ENCODE peak calls at places on chromosomes 12 and 14, in five cellular contexts. One of them, this sample, is unnamed.
A peak's percentile ranks its signal among the peaks of the same experiment; 100 is the strongest.

GRCh38 chr12:93502802-93503623 is 35.7 kb downstream of the MRPL42 start:
- DNase-seq in cardiac muscle cell: peak; percentile 52
- DNase-seq in heart right ventricle: no peak
- DNase-seq in NT2/D1: peak; percentile 33
- DNase-seq in Peyer's patch: peak; percentile 37
- DNase-seq in this sample: no peak

GRCh38 chr12:107436376-107436775 is 249.2 kb upstream of the PWP1 start:
- DNase-seq in cardiac muscle cell: peak; percentile 36
- DNase-seq in heart right ventricle: no peak
- DNase-seq in NT2/D1: peak; percentile 51
- DNase-seq in Peyer's patch: no peak
- DNase-seq in this sample: peak; percentile 53

GRCh38 chr12:49415426-49416040 is 48.3 kb downstream of the SPATS2 start:
- DNase-seq in cardiac muscle cell: no peak
- DNase-seq in heart right ventricle: no peak
- DNase-seq in NT2/D1: no peak
- DNase-seq in Peyer's patch: no peak
- DNase-seq in this sample: no peak

GRCh38 chr12:130335517-130336392 is 1.9 kb upstream of the PIWIL1 start:
- DNase-seq in cardiac muscle cell: peak; percentile 71
- DNase-seq in heart right ventricle: no peak
- DNase-seq in NT2/D1: peak; percentile 74
- DNase-seq in Peyer's patch: no peak
- DNase-seq in this sample: no peak

GRCh38 chr12:60278209-60278608 is 682.4 kb downstream of the SLC16A7 start:
- DNase-seq in cardiac muscle cell: no peak
- DNase-seq in heart right ventricle: no peak
- DNase-seq in NT2/D1: no peak
- DNase-seq in Peyer's patch: no peak
- DNase-seq in this sample: no peak

GRCh38 chr14:92500491-92500941 is 13.1 kb upstream of the RIN3 start:
- DNase-seq in cardiac muscle cell: no peak
- DNase-seq in heart right ventricle: peak; percentile 46
- DNase-seq in NT2/D1: no peak
- DNase-seq in Peyer's patch: no peak
- DNase-seq in this sample: no peak

GRCh38 chr12:96294831-96295230 is 100.7 kb downstream of the ELK3 start:
- DNase-seq in cardiac muscle cell: no peak
- DNase-seq in heart right ventricle: no peak
- DNase-seq in NT2/D1: no peak
- DNase-seq in Peyer's patch: no peak
- DNase-seq in this sample: no peak

GRCh38 chr12:72790273-72790672 is 518.1 kb downstream of the TRHDE start:
- DNase-seq in cardiac muscle cell: no peak
- DNase-seq in heart right ventricle: no peak
- DNase-seq in NT2/D1: no peak
- DNase-seq in Peyer's patch: no peak
- DNase-seq in this sample: peak; percentile 28

GRCh38 chr12:77122661-77123060 is 57.3 kb upstream of the E2F7 start:
- DNase-seq in cardiac muscle cell: no peak
- DNase-seq in heart right ventricle: no peak
- DNase-seq in NT2/D1: no peak
- DNase-seq in Peyer's patch: no peak
- DNase-seq in this sample: no peak

DNA sequence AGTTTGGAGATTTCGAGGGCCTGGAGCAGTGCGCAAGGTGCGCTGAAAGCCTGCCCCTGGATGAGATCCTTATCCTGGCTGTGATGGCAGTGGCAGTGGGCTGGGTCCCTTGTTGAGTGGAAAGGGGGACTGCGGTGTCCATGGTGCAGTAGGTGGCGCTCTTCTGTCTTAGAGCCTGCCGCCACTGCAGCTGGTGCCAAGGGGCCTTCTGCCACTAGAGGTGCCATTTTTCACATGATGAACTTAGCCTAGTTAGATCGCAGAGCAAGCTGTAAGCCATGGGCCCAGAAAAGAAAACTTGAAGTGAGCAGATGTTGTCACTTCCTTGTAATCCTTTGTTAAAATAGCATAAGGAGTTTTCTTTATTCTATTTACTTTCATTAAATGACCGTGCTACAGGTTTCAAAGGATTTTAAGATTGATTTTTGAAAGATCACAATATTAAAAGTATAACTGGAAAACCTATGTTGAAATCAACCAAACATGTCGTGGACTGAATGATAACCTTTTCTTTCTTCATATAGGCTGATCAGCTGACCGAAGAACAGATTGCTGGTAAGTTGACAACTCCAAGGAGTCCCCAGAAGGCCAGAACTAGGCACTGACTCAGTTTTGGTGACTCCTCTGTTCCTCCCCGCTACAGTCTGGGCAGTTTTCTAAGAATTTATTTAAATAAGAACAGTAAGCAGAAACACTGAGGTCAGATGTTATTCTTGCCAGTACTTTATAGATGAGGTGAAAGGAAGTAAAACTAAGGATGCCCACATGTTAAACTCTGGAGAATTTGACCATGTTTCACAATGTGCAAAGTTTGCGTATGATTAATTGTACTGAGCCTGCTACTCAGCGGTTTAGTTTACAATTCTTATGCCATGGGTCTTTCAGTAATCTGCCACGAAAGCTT is 3.0 kb downstream of the CALM1 start:
- DNase-seq in cardiac muscle cell: peak; percentile 94
- DNase-seq in heart right ventricle: peak; percentile 84
- DNase-seq in NT2/D1: no peak
- DNase-seq in Peyer's patch: peak; percentile 88
- DNase-seq in this sample: peak; percentile 78
- H3K4me3 ChIP-seq in cardiac muscle cell: no peak overlapping the region
- H3K4me3 ChIP-seq in heart right ventricle: peak overlapping the region; percentile 98
- H3K4me3 ChIP-seq in NT2/D1: no peak overlapping the region
- H3K4me3 ChIP-seq in Peyer's patch: no peak overlapping the region
- H3K4me3 ChIP-seq in this sample: peak overlapping the region; percentile 91

GRCh38 chr14:26414103-26414502 is 183.7 kb downstream of the NOVA1 start:
- DNase-seq in cardiac muscle cell: no peak
- DNase-seq in heart right ventricle: no peak
- DNase-seq in NT2/D1: no peak
- DNase-seq in Peyer's patch: no peak
- DNase-seq in this sample: no peak

GRCh38 chr14:26412421-26412820 is 185.4 kb downstream of the NOVA1 start:
- DNase-seq in cardiac muscle cell: no peak
- DNase-seq in heart right ventricle: no peak
- DNase-seq in NT2/D1: no peak
- DNase-seq in Peyer's patch: no peak
- DNase-seq in this sample: no peak

GRCh38 chr14:26404927-26405326 is 192.9 kb downstream of the NOVA1 start:
- DNase-seq in cardiac muscle cell: no peak
- DNase-seq in heart right ventricle: no peak
- DNase-seq in NT2/D1: no peak
- DNase-seq in Peyer's patch: no peak
- DNase-seq in this sample: no peak

GRCh38 chr14:26414933-26415332 is 182.9 kb downstream of the NOVA1 start:
- DNase-seq in cardiac muscle cell: no peak
- DNase-seq in heart right ventricle: no peak
- DNase-seq in NT2/D1: no peak
- DNase-seq in Peyer's patch: no peak
- DNase-seq in this sample: no peak

DNA sequence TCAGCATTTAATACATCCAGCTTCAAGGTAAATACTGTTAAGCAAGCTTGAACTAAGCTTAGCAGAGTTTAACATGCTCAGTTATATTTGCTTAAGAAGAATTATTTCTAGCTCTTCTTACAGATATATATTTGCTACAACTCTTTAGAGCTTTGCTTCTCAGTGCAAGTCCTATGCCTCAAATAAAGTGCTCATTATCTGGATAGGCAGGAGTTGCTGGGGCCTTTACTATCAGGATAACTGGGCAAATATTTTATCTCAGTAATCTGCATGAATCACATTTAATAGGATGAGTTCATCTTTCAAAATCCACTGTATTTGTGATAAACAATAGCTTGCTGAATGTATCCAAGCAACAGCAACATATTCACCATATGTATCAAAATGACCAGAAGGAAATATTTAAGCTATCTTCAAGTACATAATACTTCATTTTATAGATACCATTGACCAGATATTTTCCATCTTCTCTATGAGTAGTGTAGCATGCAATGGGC is 187.6 kb downstream of the NOVA1 start:
- DNase-seq in cardiac muscle cell: no peak
- DNase-seq in heart right ventricle: no peak
- DNase-seq in NT2/D1: no peak
- DNase-seq in Peyer's patch: no peak
- DNase-seq in this sample: no peak
- H3K9me3 ChIP-seq in cardiac muscle cell: no peaks in the 10 kb centered on the region
- H3K9me3 ChIP-seq in heart right ventricle: no peaks in the 10 kb centered on the region
- H3K9me3 ChIP-seq in NT2/D1: no peaks in the 10 kb centered on the region
- H3K9me3 ChIP-seq in Peyer's patch: no peaks in the 10 kb centered on the region
- H3K9me3 ChIP-seq in this sample: no peaks in the 10 kb centered on the region

DNA sequence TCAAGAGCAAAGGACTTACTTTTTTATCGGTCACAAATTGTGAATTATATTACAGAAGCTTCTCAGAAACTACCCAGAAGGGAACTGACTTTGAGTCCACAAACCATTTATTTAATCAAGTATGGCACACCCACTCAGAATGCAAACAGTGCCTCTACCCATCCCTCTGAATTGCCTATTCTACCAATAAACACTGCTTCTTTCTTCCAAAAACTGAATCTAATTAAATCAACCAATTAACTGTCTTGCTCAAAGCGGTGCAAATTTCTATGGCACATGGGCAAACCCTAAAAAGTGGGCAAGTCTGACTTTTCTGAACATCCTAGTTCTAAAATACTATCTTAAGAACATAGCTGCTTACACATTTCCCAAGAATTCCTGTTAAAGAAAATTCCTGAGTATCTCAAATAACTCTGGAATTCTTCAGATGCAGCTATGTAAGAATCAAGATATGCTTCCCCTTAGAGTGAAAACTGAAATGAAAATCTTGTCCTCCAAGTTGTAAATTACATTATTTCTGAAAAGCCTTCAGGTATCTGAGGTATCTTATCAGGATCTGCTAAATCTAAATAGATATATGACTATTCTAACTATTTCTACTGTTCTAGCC is 4.3 kb downstream of the SPTLC2 start:
- DNase-seq in cardiac muscle cell: no peak
- DNase-seq in heart right ventricle: no peak
- DNase-seq in NT2/D1: no peak
- DNase-seq in Peyer's patch: no peak
- DNase-seq in this sample: no peak
- H3K4me3 ChIP-seq in cardiac muscle cell: no peak overlapping the region
- H3K4me3 ChIP-seq in heart right ventricle: no peak overlapping the region
- H3K4me3 ChIP-seq in NT2/D1: no peak overlapping the region
- H3K4me3 ChIP-seq in Peyer's patch: no peak overlapping the region
- H3K4me3 ChIP-seq in this sample: no peak overlapping the region

GRCh38 chr14:105878554-105878953 is 352.2 kb downstream of the TMEM121 start:
- DNase-seq in cardiac muscle cell: no peak
- DNase-seq in heart right ventricle: peak; percentile 2
- DNase-seq in NT2/D1: no peak
- DNase-seq in Peyer's patch: no peak
- DNase-seq in this sample: no peak
- H3K9me3 ChIP-seq in cardiac muscle cell: no peaks in the 10 kb centered on the region
- H3K9me3 ChIP-seq in heart right ventricle: no peaks in the 10 kb centered on the region
- H3K9me3 ChIP-seq in NT2/D1: no peaks in the 10 kb centered on the region
- H3K9me3 ChIP-seq in Peyer's patch: no peaks in the 10 kb centered on the region
- H3K9me3 ChIP-seq in this sample: no peaks in the 10 kb centered on the region

GRCh38 chr14:65027127-65027799 is 40.6 kb downstream of the FNTB start:
- DNase-seq in cardiac muscle cell: no peak
- DNase-seq in heart right ventricle: no peak
- DNase-seq in NT2/D1: no peak
- DNase-seq in Peyer's patch: no peak
- DNase-seq in this sample: no peak

GRCh38 chr14:65026526-65026925 is 39.8 kb downstream of the FNTB start:
- DNase-seq in cardiac muscle cell: no peak
- DNase-seq in heart right ventricle: no peak
- DNase-seq in NT2/D1: no peak
- DNase-seq in Peyer's patch: no peak
- DNase-seq in this sample: no peak

GRCh38 chr14:65025818-65026217 is 39.1 kb downstream of the FNTB start:
- DNase-seq in cardiac muscle cell: no peak
- DNase-seq in heart right ventricle: no peak
- DNase-seq in NT2/D1: no peak
- DNase-seq in Peyer's patch: no peak
- DNase-seq in this sample: no peak

GRCh38 chr14:65032319-65032718 is 45.6 kb downstream of the FNTB start:
- DNase-seq in cardiac muscle cell: no peak
- DNase-seq in heart right ventricle: peak; percentile 31
- DNase-seq in NT2/D1: no peak
- DNase-seq in Peyer's patch: no peak
- DNase-seq in this sample: no peak

DNA sequence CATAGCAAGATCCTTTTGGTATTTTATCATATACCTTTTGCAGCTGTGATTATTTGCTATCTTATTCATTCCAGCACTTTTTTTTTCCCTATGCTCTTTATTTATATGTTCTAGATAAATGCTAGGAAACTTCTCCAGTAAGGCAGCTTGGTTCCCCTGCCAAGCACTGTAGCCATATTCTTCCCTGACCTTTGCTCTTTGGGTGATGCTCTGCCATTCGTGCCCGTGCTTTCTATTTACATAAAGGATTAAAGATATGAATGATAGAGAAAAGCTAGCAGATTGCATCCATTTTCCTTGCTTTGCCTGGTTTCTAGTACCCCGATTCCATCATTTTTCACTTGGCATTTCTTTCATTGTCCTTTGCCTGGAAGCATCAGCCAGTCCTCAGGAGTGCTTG is 42.2 kb downstream of the FNTB start:
- DNase-seq in cardiac muscle cell: no peak
- DNase-seq in heart right ventricle: no peak
- DNase-seq in NT2/D1: no peak
- DNase-seq in Peyer's patch: no peak
- DNase-seq in this sample: no peak
- H3K4me3 ChIP-seq in cardiac muscle cell: no peak overlapping the region
- H3K4me3 ChIP-seq in heart right ventricle: no peak overlapping the region
- H3K4me3 ChIP-seq in NT2/D1: no peak overlapping the region
- H3K4me3 ChIP-seq in Peyer's patch: no peak overlapping the region
- H3K4me3 ChIP-seq in this sample: no peak overlapping the region

GRCh38 chr14:69285661-69286255 is 25.8 kb downstream of the GALNT16 start:
- DNase-seq in cardiac muscle cell: no peak
- DNase-seq in heart right ventricle: no peak
- DNase-seq in NT2/D1: no peak
- DNase-seq in Peyer's patch: no peak
- DNase-seq in this sample: no peak

GRCh38 chr14:69281450-69282169 is 21.7 kb downstream of the GALNT16 start:
- DNase-seq in cardiac muscle cell: no peak
- DNase-seq in heart right ventricle: no peak
- DNase-seq in NT2/D1: no peak
- DNase-seq in Peyer's patch: no peak
- DNase-seq in this sample: no peak

GRCh38 chr14:69284170-69284569 is 24.2 kb downstream of the GALNT16 start:
- DNase-seq in cardiac muscle cell: no peak
- DNase-seq in heart right ventricle: no peak
- DNase-seq in NT2/D1: no peak
- DNase-seq in Peyer's patch: no peak
- DNase-seq in this sample: no peak

GRCh38 chr14:69280746-69281291 is 20.9 kb downstream of the GALNT16 start:
- DNase-seq in cardiac muscle cell: no peak
- DNase-seq in heart right ventricle: no peak
- DNase-seq in NT2/D1: no peak
- DNase-seq in Peyer's patch: no peak
- DNase-seq in this sample: no peak

DNA sequence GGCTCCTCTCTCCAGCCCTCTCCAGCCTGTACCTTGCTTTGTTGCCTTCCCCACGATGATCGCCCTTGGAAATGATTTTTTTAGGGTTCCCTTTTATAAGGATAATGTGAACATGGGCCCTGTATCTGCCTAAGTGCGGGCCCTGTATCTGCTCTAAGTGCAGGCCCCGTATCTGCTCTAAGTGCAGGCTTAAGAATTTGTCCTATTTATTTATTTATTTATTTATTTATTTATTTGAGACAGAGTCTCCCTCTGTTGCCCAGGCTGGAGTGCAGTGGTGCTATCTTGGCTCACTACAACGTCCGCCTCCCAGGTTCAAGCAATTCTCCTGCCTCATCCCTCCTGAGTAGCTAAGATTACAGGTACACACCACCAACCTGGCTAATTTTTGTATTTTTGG is 22.5 kb downstream of the GALNT16 start:
- DNase-seq in cardiac muscle cell: no peak
- DNase-seq in heart right ventricle: no peak
- DNase-seq in NT2/D1: no peak
- DNase-seq in Peyer's patch: no peak
- DNase-seq in this sample: no peak
- H3K9me3 ChIP-seq in cardiac muscle cell: no peaks in the 10 kb centered on the region
- H3K9me3 ChIP-seq in heart right ventricle: no peaks in the 10 kb centered on the region
- H3K9me3 ChIP-seq in NT2/D1: no peaks in the 10 kb centered on the region
- H3K9me3 ChIP-seq in Peyer's patch: no peaks in the 10 kb centered on the region
- H3K9me3 ChIP-seq in this sample: no peaks in the 10 kb centered on the region